ENCODE peak calls at places on chromosomes 1 and 21, in seven cellular contexts. S is A172, T is fibroblast of the aortic adventitia, A is 8988T, X is PC-3, G is astrocyte of the cerebellum, D is H9. N is an unnamed sample.

GRCh38 chr1:9807541-9807940 is 16.2 kb downstream of the CLSTN1 start:
- DNase-seq in S (no peak), T (no peak), A (no peak), X (no peak), G (no peak), D (peak), N (no peak)

GRCh38 chr1:223492044-223492443 is 98.8 kb downstream of the CCDC185 start:
- DNase-seq in S (peak), T (no peak), A (no peak), X (no peak), G (no peak), D (no peak), N (no peak)

GRCh38 chr1:156471496-156472490 is 28.8 kb downstream of the MEF2D start:
- DNase-seq in S (no peak), T (peak), A (no peak), X (peak), G (no peak), D (no peak), N (no peak)

GRCh38 chr21:31710586-31710985 is 21.3 kb downstream of the SCAF4 start:
- DNase-seq in S (peak), T (peak), A (no peak), X (peak), G (peak), D (no peak), N (no peak)

GRCh38 chr1:153538315-153538821 is 2.4 kb downstream of the S100A5 start:
- DNase-seq in S (no peak), T (no peak), A (no peak), X (peak), G (no peak), D (peak), N (no peak)

GRCh38 chr1:6098303-6099215 is 52.9 kb downstream of the KCNAB2 start:
- DNase-seq in S (no peak), T (peak), A (no peak), X (no peak), G (no peak), D (no peak), N (no peak)

GRCh38 chr21:27636671-27637070 is 669.8 kb upstream of the ADAMTS5 start:
- DNase-seq in S (no peak), T (no peak), A (no peak), X (no peak), G (no peak), D (no peak), N (no peak)

GRCh38 chr1:158509471-158510161 is 37.6 kb downstream of the OR10R2 start:
- DNase-seq in S (no peak), T (peak), A (no peak), X (no peak), G (peak), D (no peak), N (no peak)

GRCh38 chr1:174040387-174040786 is 18.2 kb upstream of the RC3H1 start:
- DNase-seq in S (peak), T (peak), A (no peak), X (peak), G (no peak), D (no peak), N (no peak)

N was measured in CD14-positive monocyte.